ENCODE peak calls at places on chromosomes 3 and 15, in nine cellular contexts. Q is mucosa of descending colon, O is esophagus mucosa, C is left cardiac atrium, S is body of pancreas, R is RWPE2, B is HCT116, G is T-cell, M is SK-N-SH treated with all-trans-retinoic acid at 6 μM for 48 hours. N is an unnamed sample.
A peak's percentile ranks its signal among the peaks of the same experiment; 100 is the strongest.

GRCh38 chr3:134328147-134328591 is 46.1 kb downstream of the AMOTL2 start:
- ATAC-seq in Q (peak; percentile 14), B (peak; percentile 60), C (peak; percentile 48), M (peak; percentile 65), R (peak; percentile 47), G (no peak), O (peak; percentile 36), S (no peak), N (no peak)

GRCh38 chr3:59526999-59527398 is 477.2 kb upstream of the CFAP20DC start:
- ATAC-seq in G (no peak), B (no peak), M (no peak), R (no peak), S (no peak), C (no peak), Q (no peak), O (no peak), N (no peak)

GRCh38 chr3:136018876-136019275 is 53.3 kb downstream of the PPP2R3A start:
- ATAC-seq in G (no peak), M (peak; percentile 55), O (no peak), C (peak; percentile 59), S (no peak), B (no peak), R (no peak), Q (no peak), N (no peak)

GRCh38 chr3:108124337-108125150 is 33.7 kb upstream of the CD47 start:
- ATAC-seq in M (no peak), C (peak; percentile 55), R (no peak), G (peak; percentile 40), O (peak; percentile 89), B (no peak), Q (peak; percentile 67), S (no peak), N (peak; percentile 22)

GRCh38 chr3:152291649-152292066 is 22.9 kb downstream of the MBNL1 start:
- ATAC-seq in B (no peak), R (no peak), G (peak; percentile 33), S (no peak), C (peak; percentile 22), M (no peak), Q (no peak), O (no peak), N (no peak)

GRCh38 chr15:31360843-31361763 is 34.5 kb downstream of the KLF13 start:
- ATAC-seq in M (no peak), C (no peak), Q (peak; percentile 72), S (peak; percentile 71), B (no peak), R (peak; percentile 25), G (peak; percentile 84), O (peak; percentile 77), N (no peak)

GRCh38 chr3:11477286-11477935 is 166.3 kb downstream of the VGLL4 start:
- ATAC-seq in B (no peak), O (peak; percentile 42), Q (peak; percentile 28), M (peak; percentile 94), S (no peak), C (peak; percentile 75), G (no peak), R (peak; percentile 93), N (peak; percentile 76)

GRCh38 chr15:36594556-36595090 is 15.2 kb downstream of the CDIN1 start:
- ATAC-seq in B (no peak), M (no peak), G (no peak), C (no peak), S (no peak), R (no peak), Q (no peak), O (no peak), N (no peak)

GRCh38 chr15:90596943-90597342 is 67.2 kb downstream of the CRTC3 start:
- ATAC-seq in O (no peak), M (no peak), R (no peak), S (no peak), Q (no peak), C (no peak), B (no peak), G (no peak), N (no peak)

N was measured in gastroesophageal sphincter.